ENCODE peak calls at places on chromosome 22, in seven cellular contexts. One of them, this sample, is unnamed.

GRCh38 chr22:36916034-36916433 is 2.6 kb downstream of the CSF2RB start:
- DNase-seq in lower lobe of right lung: no peak
- DNase-seq in astrocyte of the cerebellum: no peak
- DNase-seq in fibroblast of lung: no peak
- DNase-seq in spleen: no peak
- DNase-seq in endodermal cell: no peak
- DNase-seq in epithelial cell of proximal tubule: no peak
- DNase-seq in this sample: no peak

GRCh38 chr22:30866811-30867271 is 101.7 kb downstream of the MORC2 start:
- DNase-seq in fibroblast of lung: no peak
- DNase-seq in epithelial cell of proximal tubule: no peak
- DNase-seq in endodermal cell: peak; percentile 49
- DNase-seq in spleen: no peak
- DNase-seq in astrocyte of the cerebellum: no peak
- DNase-seq in lower lobe of right lung: no peak
- DNase-seq in this sample: no peak

GRCh38 chr22:26828311-26828710 is 170.9 kb downstream of the MIAT start:
- DNase-seq in epithelial cell of proximal tubule: no peak
- DNase-seq in lower lobe of right lung: no peak
- DNase-seq in spleen: no peak
- DNase-seq in endodermal cell: no peak
- DNase-seq in fibroblast of lung: no peak
- DNase-seq in astrocyte of the cerebellum: no peak
- DNase-seq in this sample: no peak

GRCh38 chr22:44931077-44931540 is 78.7 kb downstream of the PHF21B start:
- DNase-seq in epithelial cell of proximal tubule: no peak
- DNase-seq in spleen: no peak
- DNase-seq in fibroblast of lung: peak; percentile 38
- DNase-seq in astrocyte of the cerebellum: no peak
- DNase-seq in endodermal cell: no peak
- DNase-seq in lower lobe of right lung: no peak
- DNase-seq in this sample: no peak

GRCh38 chr22:44658371-44658953 is 43.5 kb upstream of the PRR5 start:
- DNase-seq in fibroblast of lung: peak; percentile 66
- DNase-seq in spleen: peak; percentile 74
- DNase-seq in lower lobe of right lung: peak; percentile 45
- DNase-seq in endodermal cell: peak; percentile 71
- DNase-seq in astrocyte of the cerebellum: peak; percentile 89
- DNase-seq in epithelial cell of proximal tubule: no peak
- DNase-seq in this sample: no peak

GRCh38 chr22:26565889-26566288 is 24.0 kb downstream of the TPST2 start:
- DNase-seq in fibroblast of lung: no peak
- DNase-seq in endodermal cell: no peak
- DNase-seq in lower lobe of right lung: no peak
- DNase-seq in epithelial cell of proximal tubule: no peak
- DNase-seq in astrocyte of the cerebellum: no peak
- DNase-seq in spleen: no peak
- DNase-seq in this sample: no peak

GRCh38 chr22:41382610-41383009 is 868 bp downstream of the TEF start:
- DNase-seq in astrocyte of the cerebellum: no peak
- DNase-seq in endodermal cell: no peak
- DNase-seq in spleen: no peak
- DNase-seq in fibroblast of lung: no peak
- DNase-seq in lower lobe of right lung: no peak
- DNase-seq in epithelial cell of proximal tubule: no peak
- DNase-seq in this sample: no peak

GRCh38 chr22:26565181-26565580 is 24.8 kb downstream of the TPST2 start:
- DNase-seq in spleen: no peak
- DNase-seq in epithelial cell of proximal tubule: no peak
- DNase-seq in astrocyte of the cerebellum: no peak
- DNase-seq in endodermal cell: peak; percentile 68
- DNase-seq in lower lobe of right lung: no peak
- DNase-seq in fibroblast of lung: no peak
- DNase-seq in this sample: no peak

GRCh38 chr22:19958083-19959042 is 16.7 kb upstream of the TXNRD2 start:
- DNase-seq in fibroblast of lung: peak; percentile 33
- DNase-seq in lower lobe of right lung: peak; percentile 23
- DNase-seq in endodermal cell: no peak
- DNase-seq in spleen: peak; percentile 47
- DNase-seq in astrocyte of the cerebellum: no peak
- DNase-seq in epithelial cell of proximal tubule: no peak
- DNase-seq in this sample: no peak

GRCh38 chr22:22245935-22246525 is 1.4 kb downstream of the VPREB1 start:
- DNase-seq in astrocyte of the cerebellum: no peak
- DNase-seq in spleen: no peak
- DNase-seq in fibroblast of lung: no peak
- DNase-seq in endodermal cell: no peak
- DNase-seq in lower lobe of right lung: no peak
- DNase-seq in epithelial cell of proximal tubule: no peak
- DNase-seq in this sample: no peak

GRCh38 chr22:49454726-49455125 is 372.9 kb downstream of the BRD1 start:
- DNase-seq in astrocyte of the cerebellum: no peak
- DNase-seq in endodermal cell: no peak
- DNase-seq in lower lobe of right lung: no peak
- DNase-seq in spleen: no peak
- DNase-seq in epithelial cell of proximal tubule: no peak
- DNase-seq in fibroblast of lung: no peak
- DNase-seq in this sample: no peak
- TF ChIP-seq CTCF in astrocyte of the cerebellum: no peak
- TF ChIP-seq CTCF in endodermal cell: no peak
- TF ChIP-seq CTCF in lower lobe of right lung: no peak
- TF ChIP-seq CTCF in spleen: no peak
- TF ChIP-seq CTCF in epithelial cell of proximal tubule: no peak
- TF ChIP-seq CTCF in fibroblast of lung: no peak
- TF ChIP-seq CTCF in this sample: no peak

GRCh38 chr22:43535741-43536140 is 123.9 kb downstream of the MPPED1 start:
- DNase-seq in spleen: no peak
- DNase-seq in fibroblast of lung: no peak
- DNase-seq in astrocyte of the cerebellum: no peak
- DNase-seq in epithelial cell of proximal tubule: no peak
- DNase-seq in endodermal cell: no peak
- DNase-seq in lower lobe of right lung: no peak
- DNase-seq in this sample: no peak

GRCh38 chr22:43535336-43535735 is 123.5 kb downstream of the MPPED1 start:
- DNase-seq in endodermal cell: no peak
- DNase-seq in astrocyte of the cerebellum: no peak
- DNase-seq in spleen: no peak
- DNase-seq in epithelial cell of proximal tubule: no peak
- DNase-seq in lower lobe of right lung: no peak
- DNase-seq in fibroblast of lung: no peak
- DNase-seq in this sample: no peak

GRCh38 chr22:43534916-43535315 is 123.1 kb downstream of the MPPED1 start:
- DNase-seq in spleen: no peak
- DNase-seq in lower lobe of right lung: no peak
- DNase-seq in epithelial cell of proximal tubule: no peak
- DNase-seq in endodermal cell: no peak
- DNase-seq in fibroblast of lung: no peak
- DNase-seq in astrocyte of the cerebellum: no peak
- DNase-seq in this sample: no peak

GRCh38 chr22:43539572-43540533 is 128.0 kb downstream of the MPPED1 start:
- DNase-seq in endodermal cell: no peak
- DNase-seq in fibroblast of lung: no peak
- DNase-seq in astrocyte of the cerebellum: no peak
- DNase-seq in spleen: no peak
- DNase-seq in lower lobe of right lung: no peak
- DNase-seq in epithelial cell of proximal tubule: no peak
- DNase-seq in this sample: no peak

GRCh38 chr22:43537019-43537585 is 125.3 kb downstream of the MPPED1 start:
- DNase-seq in spleen: no peak
- DNase-seq in fibroblast of lung: no peak
- DNase-seq in epithelial cell of proximal tubule: no peak
- DNase-seq in astrocyte of the cerebellum: no peak
- DNase-seq in endodermal cell: no peak
- DNase-seq in lower lobe of right lung: no peak
- DNase-seq in this sample: no peak
- TF ChIP-seq CTCF in spleen: no peak
- TF ChIP-seq CTCF in fibroblast of lung: no peak
- TF ChIP-seq CTCF in epithelial cell of proximal tubule: no peak
- TF ChIP-seq CTCF in astrocyte of the cerebellum: no peak
- TF ChIP-seq CTCF in endodermal cell: no peak
- TF ChIP-seq CTCF in lower lobe of right lung: no peak
- TF ChIP-seq CTCF in this sample: no peak

GRCh38 chr22:42895087-42895486 is 38.0 kb upstream of the ARFGAP3 start:
- DNase-seq in endodermal cell: no peak
- DNase-seq in lower lobe of right lung: no peak
- DNase-seq in epithelial cell of proximal tubule: no peak
- DNase-seq in astrocyte of the cerebellum: no peak
- DNase-seq in fibroblast of lung: no peak
- DNase-seq in spleen: no peak
- DNase-seq in this sample: no peak

GRCh38 chr22:42892156-42892555 is 35.1 kb upstream of the ARFGAP3 start:
- DNase-seq in astrocyte of the cerebellum: no peak
- DNase-seq in fibroblast of lung: no peak
- DNase-seq in spleen: no peak
- DNase-seq in endodermal cell: no peak
- DNase-seq in lower lobe of right lung: no peak
- DNase-seq in epithelial cell of proximal tubule: no peak
- DNase-seq in this sample: no peak

GRCh38 chr22:42891696-42892095 is 34.6 kb upstream of the ARFGAP3 start:
- DNase-seq in endodermal cell: no peak
- DNase-seq in lower lobe of right lung: no peak
- DNase-seq in spleen: no peak
- DNase-seq in epithelial cell of proximal tubule: no peak
- DNase-seq in astrocyte of the cerebellum: no peak
- DNase-seq in fibroblast of lung: no peak
- DNase-seq in this sample: no peak

GRCh38 chr22:42892571-42893316 is 35.7 kb upstream of the ARFGAP3 start:
- DNase-seq in spleen: peak; percentile 90
- DNase-seq in astrocyte of the cerebellum: no peak
- DNase-seq in endodermal cell: no peak
- DNase-seq in epithelial cell of proximal tubule: no peak
- DNase-seq in fibroblast of lung: no peak
- DNase-seq in lower lobe of right lung: peak; percentile 59
- DNase-seq in this sample: no peak

DNA sequence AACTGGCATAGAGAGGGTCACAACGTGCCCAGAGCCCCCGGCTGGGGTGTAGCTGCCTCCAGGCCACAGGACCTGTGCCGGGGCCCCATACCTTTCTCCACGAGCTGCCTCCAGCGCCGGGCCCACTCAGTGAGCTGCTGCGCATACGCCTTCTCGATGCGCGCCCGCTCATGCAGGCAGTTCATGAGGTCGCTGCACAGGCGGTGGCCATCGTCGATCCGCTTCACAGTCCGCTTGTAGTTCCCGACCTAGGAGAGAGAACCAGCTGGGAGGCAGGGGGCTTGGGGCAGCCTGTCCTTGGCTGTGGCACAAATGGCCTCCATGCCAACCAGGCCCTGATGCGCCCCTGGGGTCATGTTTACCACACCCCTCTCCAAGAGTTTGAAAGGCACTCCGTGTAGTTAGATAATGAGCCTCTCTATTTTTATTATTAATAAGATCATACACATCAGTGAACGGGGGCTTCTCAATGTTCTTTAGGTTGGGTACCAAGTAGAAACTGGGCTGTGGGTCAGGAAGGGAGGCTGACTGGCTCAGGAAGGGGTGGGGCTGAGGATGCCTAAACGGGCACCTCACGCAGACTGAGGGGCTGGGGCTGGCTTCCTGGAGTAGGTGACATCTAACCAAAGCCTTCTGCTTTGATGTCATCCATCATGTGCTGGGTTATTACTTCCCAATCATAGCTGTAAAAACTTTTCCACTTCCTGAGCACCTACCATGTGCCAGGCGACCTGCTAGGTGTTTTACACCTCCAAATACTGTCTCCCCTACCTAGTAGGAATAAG is 36.5 kb upstream of the ARFGAP3 start:
- DNase-seq in lower lobe of right lung: no peak
- DNase-seq in epithelial cell of proximal tubule: no peak
- DNase-seq in astrocyte of the cerebellum: no peak
- DNase-seq in fibroblast of lung: no peak
- DNase-seq in endodermal cell: no peak
- DNase-seq in spleen: peak; percentile 84
- DNase-seq in this sample: no peak
- TF ChIP-seq CTCF in lower lobe of right lung: no peak
- TF ChIP-seq CTCF in epithelial cell of proximal tubule: no peak
- TF ChIP-seq CTCF in astrocyte of the cerebellum: no peak
- TF ChIP-seq CTCF in fibroblast of lung: no peak
- TF ChIP-seq CTCF in endodermal cell: no peak
- TF ChIP-seq CTCF in spleen: no peak
- TF ChIP-seq CTCF in this sample: no peak

DNA sequence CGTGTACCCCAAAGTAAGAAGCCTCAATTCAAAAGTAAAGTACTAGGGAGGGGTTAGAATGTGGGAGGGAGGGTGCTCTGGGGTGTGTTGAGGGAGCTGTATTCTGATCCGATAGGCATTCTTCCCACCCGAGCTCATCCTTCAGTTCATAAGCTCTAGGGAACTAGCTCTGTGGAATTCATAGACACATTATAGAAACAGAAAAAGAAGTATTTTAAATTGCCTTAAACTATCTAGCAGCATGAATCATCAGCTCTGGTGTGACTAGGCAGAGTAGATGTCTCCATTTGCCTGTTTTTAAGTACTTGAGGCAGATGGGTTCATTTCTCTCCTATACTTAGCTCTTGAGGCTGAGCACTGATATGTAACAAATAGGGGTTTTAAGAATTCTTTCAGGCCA is 7.3 kb upstream of the SGSM3 start:
- DNase-seq in lower lobe of right lung: no peak
- DNase-seq in endodermal cell: no peak
- DNase-seq in spleen: no peak
- DNase-seq in fibroblast of lung: peak; percentile 61
- DNase-seq in astrocyte of the cerebellum: no peak
- DNase-seq in epithelial cell of proximal tubule: no peak
- DNase-seq in this sample: no peak
- TF ChIP-seq CTCF in lower lobe of right lung: no peak
- TF ChIP-seq CTCF in endodermal cell: no peak
- TF ChIP-seq CTCF in spleen: no peak
- TF ChIP-seq CTCF in fibroblast of lung: no peak
- TF ChIP-seq CTCF in astrocyte of the cerebellum: no peak
- TF ChIP-seq CTCF in epithelial cell of proximal tubule: no peak
- TF ChIP-seq CTCF in this sample: no peak

GRCh38 chr22:42595434-42595833 is 19.2 kb downstream of the POLDIP3 start:
- DNase-seq in endodermal cell: no peak
- DNase-seq in fibroblast of lung: peak; percentile 29
- DNase-seq in astrocyte of the cerebellum: no peak
- DNase-seq in spleen: no peak
- DNase-seq in lower lobe of right lung: no peak
- DNase-seq in epithelial cell of proximal tubule: no peak
- DNase-seq in this sample: no peak

GRCh38 chr22:42596863-42597530 is 17.7 kb downstream of the POLDIP3 start:
- DNase-seq in spleen: no peak
- DNase-seq in astrocyte of the cerebellum: no peak
- DNase-seq in endodermal cell: no peak
- DNase-seq in lower lobe of right lung: no peak
- DNase-seq in epithelial cell of proximal tubule: no peak
- DNase-seq in fibroblast of lung: no peak
- DNase-seq in this sample: no peak

GRCh38 chr22:42596376-42596775 is 18.3 kb downstream of the POLDIP3 start:
- DNase-seq in spleen: no peak
- DNase-seq in endodermal cell: no peak
- DNase-seq in fibroblast of lung: no peak
- DNase-seq in lower lobe of right lung: no peak
- DNase-seq in epithelial cell of proximal tubule: no peak
- DNase-seq in astrocyte of the cerebellum: no peak
- DNase-seq in this sample: no peak

DNA sequence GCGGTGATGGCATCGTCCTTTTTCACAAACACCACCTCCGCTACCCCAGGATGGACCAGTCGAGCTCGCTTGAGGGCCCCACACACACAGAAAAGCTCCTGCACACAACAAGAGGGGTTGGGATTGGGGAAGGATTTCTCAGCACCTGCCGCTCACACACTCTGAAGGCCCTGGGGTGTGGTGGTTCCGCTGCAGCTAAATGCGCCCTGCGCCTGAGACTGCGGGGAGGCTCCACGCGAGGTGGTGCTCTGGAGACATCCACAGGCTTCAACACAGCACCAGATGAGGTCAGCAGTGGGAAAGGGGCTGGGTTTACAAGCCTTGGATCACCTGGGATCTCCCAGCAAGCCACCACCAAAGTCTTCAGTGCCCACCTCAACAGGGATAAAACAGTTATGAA is 22.7 kb downstream of the POLDIP3 start:
- DNase-seq in endodermal cell: no peak
- DNase-seq in astrocyte of the cerebellum: no peak
- DNase-seq in spleen: no peak
- DNase-seq in fibroblast of lung: no peak
- DNase-seq in lower lobe of right lung: no peak
- DNase-seq in epithelial cell of proximal tubule: no peak
- DNase-seq in this sample: no peak
- TF ChIP-seq CTCF in endodermal cell: no peak
- TF ChIP-seq CTCF in astrocyte of the cerebellum: no peak
- TF ChIP-seq CTCF in spleen: no peak
- TF ChIP-seq CTCF in fibroblast of lung: no peak
- TF ChIP-seq CTCF in lower lobe of right lung: no peak
- TF ChIP-seq CTCF in epithelial cell of proximal tubule: no peak
- TF ChIP-seq CTCF in this sample: no peak